ENCODE peak calls at places on chromosomes 6 and 20, in five cellular contexts. I, R, L, U and Y are unnamed samples.

GRCh38 chr20:58826271-58826670 is 24.4 kb downstream of the GNAS-AS1 start:
- DNase-seq in I (no peak), R (no peak), U (no peak), L (no peak), Y (no peak)

GRCh38 chr20:52937701-52938100 is 34.5 kb upstream of the TSHZ2 start:
- DNase-seq in L (peak; percentile 7), R (no peak), U (no peak), I (no peak), Y (no peak)

GRCh38 chr6:51398064-51398740 is 579.5 kb downstream of the TFAP2B start:
- DNase-seq in U (no peak), L (peak; percentile 59), I (no peak), R (peak; percentile 80), Y (no peak)

GRCh38 chr6:41073968-41074691 is 1.4 kb downstream of the NFYA start:
- DNase-seq in I (no peak), U (peak; percentile 41), R (peak; percentile 13), L (peak; percentile 38), Y (no peak)

GRCh38 chr6:166003569-166003968 is 164.1 kb downstream of the TBXT start:
- DNase-seq in U (no peak), R (no peak), L (no peak), I (no peak), Y (no peak)

GRCh38 chr6:39452306-39452705 is 129.8 kb upstream of the KCNK16 start:
- DNase-seq in L (peak; percentile 8), I (no peak), U (peak; percentile 3), R (peak; percentile 80), Y (no peak)

GRCh38 chr6:36627801-36628246 is 33.7 kb downstream of the SRSF3 start:
- DNase-seq in I (peak; percentile 89), R (peak; percentile 47), U (peak; percentile 91), L (peak; percentile 42), Y (peak; percentile 50)

GRCh38 chr6:79699606-79700005 is 68.5 kb downstream of the SH3BGRL2 start:
- DNase-seq in L (no peak), R (no peak), U (no peak), I (no peak), Y (no peak)

GRCh38 chr6:44498436-44498835 is 110.9 kb downstream of the CDC5L start:
- DNase-seq in U (no peak), R (no peak), I (no peak), L (no peak), Y (no peak)

GRCh38 chr6:37516076-37516919 is 16.6 kb upstream of the CCDC167 start:
- DNase-seq in I (no peak), U (no peak), L (peak; percentile 86), R (peak; percentile 64), Y (peak; percentile 31)

GRCh38 chr6:85403331-85404015 is 46.4 kb upstream of the NT5E start:
- DNase-seq in U (peak; percentile 92), R (peak; percentile 90), L (no peak), I (no peak), Y (no peak)

GRCh38 chr6:41721396-41721795 is 14.0 kb downstream of the TFEB start:
- DNase-seq in R (no peak), I (no peak), L (no peak), U (no peak), Y (no peak)

GRCh38 chr20:44231193-44231592 is 15.9 kb upstream of the GDAP1L1 start:
- DNase-seq in U (no peak), R (no peak), I (no peak), L (no peak), Y (no peak)

GRCh38 chr6:34142599-34142998 is 3.3 kb downstream of the GRM4 start:
- DNase-seq in R (peak; percentile 51), L (no peak), I (no peak), U (no peak), Y (no peak)

GRCh38 chr20:39886650-39887190 is 802.3 kb downstream of the MAFB start:
- DNase-seq in R (no peak), U (no peak), I (peak; percentile 76), L (peak; percentile 3), Y (peak; percentile 31)

GRCh38 chr6:140879861-140880260 is 1252.9 kb upstream of the GJE1 start:
- DNase-seq in U (peak; percentile 83), R (peak; percentile 75), L (no peak), I (no peak), Y (no peak)

DNA sequence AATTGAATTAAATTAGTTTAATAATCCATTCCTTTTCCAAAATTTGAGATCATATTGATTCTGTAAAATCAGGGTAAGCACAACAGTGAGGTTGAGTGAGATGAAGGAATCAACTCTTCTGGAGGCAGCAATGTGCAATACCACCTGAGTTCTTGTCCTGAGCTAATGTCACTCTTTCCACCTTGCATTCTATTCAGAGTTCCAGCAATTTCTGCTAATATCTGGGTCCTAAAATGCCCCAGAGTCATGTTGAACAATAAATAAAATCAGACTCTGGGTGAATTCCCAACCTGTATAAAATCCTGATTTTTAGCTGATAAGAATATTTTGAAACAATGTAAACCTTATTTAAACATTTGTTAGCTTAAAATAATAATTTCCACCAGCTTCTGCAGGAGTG is 590.8 kb upstream of the ADGRB3 start:
- DNase-seq in U (no peak), R (no peak), I (no peak), L (no peak), Y (no peak)
- TF ChIP-seq CTCF in U (no peak), R (no peak), I (no peak), L (no peak), Y (no peak)

GRCh38 chr6:27312146-27312949 is at the start of gene POM121L2:
- DNase-seq in U (peak; percentile 28), R (peak; percentile 85), I (no peak), L (peak; percentile 77), Y (no peak)
- TF ChIP-seq CTCF in U (peak; percentile 56), R (peak; percentile 84), I (peak; percentile 8), L (peak; percentile 77), Y (peak; percentile 58)

GRCh38 chr6:75267461-75267860 is 17.1 kb downstream of the TMEM30A start:
- DNase-seq in R (no peak), U (no peak), L (no peak), I (no peak), Y (no peak)

GRCh38 chr6:75268121-75268987 is 16.2 kb downstream of the TMEM30A start:
- DNase-seq in R (peak; percentile 88), L (peak; percentile 18), I (no peak), U (peak; percentile 54), Y (no peak)

GRCh38 chr6:75262716-75263463 is 19.3 kb upstream of the COX7A2 start:
- DNase-seq in L (no peak), I (no peak), U (no peak), R (no peak), Y (no peak)

GRCh38 chr6:75268988-75269354 is 15.6 kb downstream of the TMEM30A start:
- DNase-seq in R (no peak), I (no peak), L (no peak), U (no peak), Y (no peak)

GRCh38 chr6:75266716-75267291 is 17.8 kb downstream of the TMEM30A start:
- DNase-seq in I (no peak), U (peak; percentile 76), L (peak; percentile 57), R (peak; percentile 66), Y (no peak)
- TF ChIP-seq CTCF in I (peak; percentile 83), U (peak; percentile 83), L (peak; percentile 71), R (peak; percentile 71), Y (peak; percentile 94)

DNA sequence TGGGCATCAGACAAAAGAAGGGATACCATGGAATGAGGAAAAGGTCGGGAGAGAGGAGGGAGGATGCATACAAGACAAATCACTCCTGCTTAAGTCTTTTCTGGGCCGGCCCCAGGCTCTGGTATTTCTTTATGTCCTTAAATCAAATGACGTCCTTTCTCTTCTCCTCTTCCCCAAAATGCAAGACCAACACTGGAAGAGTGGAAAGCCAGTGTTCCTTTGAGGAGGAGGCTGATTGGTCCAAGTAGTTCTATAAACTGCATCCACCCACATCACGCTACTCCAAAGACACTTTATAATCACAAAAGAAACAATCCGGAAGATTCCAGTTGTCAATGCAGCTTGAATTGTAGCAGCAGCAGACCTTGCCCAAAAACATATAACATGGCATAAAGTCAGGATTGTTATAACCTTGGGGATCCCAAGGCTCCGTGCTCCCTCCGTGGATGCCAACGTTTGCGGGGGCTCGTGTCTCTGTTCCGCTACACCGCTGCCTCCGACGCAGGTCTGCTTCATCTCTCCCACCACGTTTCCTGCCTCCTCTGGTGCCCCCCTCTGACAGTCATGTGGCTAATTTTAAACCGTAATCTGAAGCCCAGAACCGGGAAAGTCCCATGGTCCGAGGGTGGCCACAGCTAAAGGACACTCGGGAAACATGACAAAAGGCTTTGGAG is 47.1 kb downstream of the MCUR1 start:
- DNase-seq in R (no peak), I (peak; percentile 79), L (peak; percentile 26), U (peak; percentile 44), Y (peak; percentile 35)
- TF ChIP-seq CTCF in R (no peak), I (no peak), L (no peak), U (no peak), Y (peak; percentile 22)

DNA sequence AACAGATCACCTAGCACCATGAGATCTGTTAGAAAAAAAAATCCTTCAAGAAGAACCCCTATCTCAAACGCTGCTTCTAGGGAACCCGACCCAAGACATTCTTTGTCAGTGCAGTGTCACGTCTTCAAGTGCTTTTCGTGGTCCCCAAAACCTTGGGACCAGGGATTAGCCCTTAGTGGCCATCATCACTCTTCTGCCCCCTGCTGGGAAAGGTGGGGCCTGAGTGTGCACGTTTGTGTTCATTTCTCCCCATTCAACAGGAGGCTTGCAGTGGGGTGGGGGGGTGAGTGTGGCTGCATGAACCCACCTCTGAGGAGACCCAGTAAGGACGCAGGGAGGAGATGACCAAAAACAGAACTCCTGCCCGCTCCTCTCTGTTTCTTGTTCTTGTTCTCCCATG is 218.2 kb upstream of the RNF24 start:
- DNase-seq in R (no peak), L (peak; percentile 10), U (no peak), I (no peak), Y (no peak)
- TF ChIP-seq CTCF in R (no peak), L (peak; percentile 33), U (peak; percentile 15), I (no peak), Y (no peak)

DNA sequence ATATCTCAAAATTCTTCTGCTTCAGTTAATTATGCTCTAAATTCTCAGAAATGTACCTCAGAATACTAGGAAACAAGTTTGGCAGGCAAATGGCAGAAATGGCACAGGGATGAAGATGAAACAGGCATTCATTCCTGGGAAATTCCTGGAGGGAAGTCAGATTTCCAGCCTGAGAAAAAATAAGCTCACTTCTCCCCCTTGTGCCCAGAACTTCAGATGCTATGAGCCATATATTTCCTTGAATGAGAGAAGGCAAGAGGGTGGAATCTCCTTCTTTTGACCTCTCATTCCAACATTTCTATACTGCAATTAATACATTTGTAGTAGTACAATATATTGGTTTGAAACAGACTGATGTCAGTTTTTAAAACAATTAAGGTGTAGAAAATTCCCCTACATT is 22.8 kb downstream of the RGS17 start:
- DNase-seq in L (no peak), U (no peak), I (no peak), R (peak; percentile 57), Y (no peak)
- TF ChIP-seq CTCF in L (no peak), U (peak; percentile 49), I (peak; percentile 45), R (peak; percentile 61), Y (peak; percentile 42)

GRCh38 chr20:62496525-62497218 is 20.9 kb upstream of the GATA5 start:
- DNase-seq in L (peak; percentile 20), I (no peak), R (peak; percentile 15), U (no peak), Y (no peak)
- TF ChIP-seq CTCF in L (peak; percentile 53), I (peak; percentile 31), R (peak; percentile 41), U (peak; percentile 39), Y (peak; percentile 80)